ENCODE peak calls at places on chromosomes 5 and 9, in five cellular contexts. L is hepatocyte, T is cardiac muscle cell, A is breast epithelium, B is thyroid gland. P is an unnamed sample.

GRCh38 chr9:108784998-108785397 is 70.8 kb downstream of the ACTL7B start:
- DNase-seq in L (no peak), T (no peak), A (no peak), B (no peak), P (peak; percentile 48)

GRCh38 chr9:27183701-27184100 is 74.7 kb downstream of the TEK start:
- DNase-seq in L (peak; percentile 19), T (no peak), A (no peak), B (peak; percentile 27), P (no peak)

GRCh38 chr5:92703991-92704390 is 877.0 kb downstream of the NR2F1-AS1 start:
- DNase-seq in L (no peak), T (no peak), A (no peak), B (no peak), P (no peak)

GRCh38 chr5:95673076-95673475 is 9.7 kb downstream of the SPATA9 start:
- DNase-seq in L (peak; percentile 30), T (no peak), A (no peak), B (no peak), P (peak; percentile 13)

GRCh38 chr5:180589771-180590542 is 1.3 kb downstream of the SCGB3A1 start:
- DNase-seq in L (no peak), T (no peak), A (no peak), B (no peak), P (no peak)

GRCh38 chr5:170533383-170533782 is 29.6 kb downstream of the KCNIP1 start:
- DNase-seq in L (no peak), T (no peak), A (no peak), B (no peak), P (no peak)

GRCh38 chr5:65809817-65810531 is 88.0 kb downstream of the NLN start:
- DNase-seq in L (peak; percentile 57), T (no peak), A (no peak), B (peak; percentile 76), P (peak; percentile 31)

GRCh38 chr5:16866795-16867584 is 69.1 kb downstream of the MYO10 start:
- DNase-seq in L (no peak), T (peak; percentile 49), A (no peak), B (peak; percentile 52), P (peak; percentile 63)

GRCh38 chr9:37209431-37210386 is 89.3 kb downstream of the ZCCHC7 start:
- DNase-seq in L (no peak), T (peak; percentile 12), A (no peak), B (no peak), P (no peak)

DNA sequence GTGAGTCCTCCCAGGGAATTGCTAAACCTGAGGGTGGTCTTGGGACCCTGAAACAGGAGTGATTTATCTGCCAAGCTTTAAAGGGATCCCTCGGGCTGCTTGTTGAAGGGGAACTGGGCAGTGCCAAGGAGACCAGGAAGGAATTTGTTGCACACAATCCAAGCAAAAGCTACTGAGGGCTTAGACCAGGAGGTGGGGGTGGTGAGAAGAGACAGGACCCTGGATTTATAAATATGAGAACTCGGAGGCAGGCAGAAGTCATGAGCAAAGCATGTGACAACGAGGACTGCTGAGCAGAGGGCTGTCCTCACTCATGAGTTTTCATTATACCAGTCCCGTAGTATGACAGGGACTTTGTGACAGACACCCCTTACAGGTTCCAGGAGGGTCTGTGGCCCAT is 237.3 kb downstream of the DRD1 start:
- DNase-seq in L (no peak), T (no peak), A (no peak), B (no peak), P (no peak)
- TF ChIP-seq CTCF in L (no peak), T (no peak), A (no peak), B (no peak), P (no peak)

DNA sequence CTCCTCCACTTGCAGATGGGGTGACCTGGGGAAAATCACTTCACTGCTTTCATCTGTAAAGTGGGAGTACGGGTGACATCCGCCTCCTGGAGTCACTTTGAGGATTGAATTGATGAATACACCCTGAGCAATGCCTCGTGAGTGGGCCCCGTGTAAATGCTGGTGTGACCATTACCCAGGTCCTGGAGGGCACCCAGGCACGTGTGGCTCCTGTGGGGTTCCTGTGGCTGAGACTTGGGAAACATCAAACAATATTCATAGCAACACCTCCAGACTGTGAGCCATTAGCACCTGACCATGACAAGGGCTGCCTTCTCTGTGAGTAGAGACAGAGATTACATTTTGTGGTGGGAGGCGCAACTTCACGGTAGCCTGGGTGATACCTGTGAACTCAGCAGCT is 11.4 kb downstream of the MRPL36 start:
- DNase-seq in L (no peak), T (no peak), A (no peak), B (no peak), P (no peak)
- H3K4me1 ChIP-seq in L (no peaks in the 10 kb centered on the region), T (peaks cover 8% of the 10 kb centered on the region), A (no peaks in the 10 kb centered on the region), B (no peaks in the 10 kb centered on the region), P (no peaks in the 10 kb centered on the region)

GRCh38 chr9:116208417-116209232 is 55.0 kb downstream of the PAPPA start:
- DNase-seq in L (no peak), T (no peak), A (no peak), B (no peak), P (no peak)
- TF ChIP-seq CTCF in L (peak; percentile 15), T (peak; percentile 27), A (no peak), B (no peak), P (no peak)

DNA sequence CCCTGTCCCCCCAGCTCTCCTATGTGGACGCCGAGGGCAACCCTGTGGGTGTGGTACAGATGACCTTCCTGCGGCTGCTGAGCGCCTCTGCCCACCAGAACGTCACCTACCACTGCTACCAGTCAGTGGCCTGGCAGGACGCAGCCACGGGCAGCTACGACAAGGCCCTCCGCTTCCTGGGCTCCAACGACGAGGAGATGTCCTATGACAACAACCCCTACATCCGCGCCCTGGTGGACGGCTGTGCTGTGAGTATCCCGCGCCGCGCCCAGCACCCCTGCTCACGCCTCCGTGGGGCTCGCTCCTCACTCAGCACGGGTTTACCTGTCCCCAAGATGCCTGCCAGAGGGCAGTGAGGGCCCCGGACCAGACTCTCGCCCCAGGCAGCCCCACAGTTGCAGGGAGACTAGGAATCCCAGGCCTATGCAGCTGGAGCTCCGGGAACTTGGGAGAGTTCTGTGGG is 45.6 kb upstream of the FCN2 start:
- DNase-seq in L (no peak), T (no peak), A (no peak), B (no peak), P (no peak)
- H3K4me1 ChIP-seq in L (no peaks in the 10 kb centered on the region), T (no peaks in the 10 kb centered on the region), A (no peaks in the 10 kb centered on the region), B (no peaks in the 10 kb centered on the region), P (no peaks in the 10 kb centered on the region)

GRCh38 chr9:95841377-95841776 is 34.1 kb upstream of the ERCC6L2 start:
- DNase-seq in L (no peak), T (no peak), A (no peak), B (no peak), P (no peak)
- TF ChIP-seq CTCF in L (no peak), T (no peak), A (no peak), B (no peak), P (no peak)

GRCh38 chr9:34446468-34446891 is 11.9 kb downstream of the FAM219A start:
- DNase-seq in L (no peak), T (no peak), A (no peak), B (no peak), P (no peak)
- H3K4me1 ChIP-seq in L (no peaks in the 10 kb centered on the region), T (no peaks in the 10 kb centered on the region), A (peaks cover 2% of the 10 kb centered on the region), B (no peaks in the 10 kb centered on the region), P (peaks cover 7% of the 10 kb centered on the region)